ENCODE peak calls at places on chromosomes 1 and 21, in seven cellular contexts. One of them, this sample, is unnamed. For H3K27me3 and H3K9me3, the result is how much of the 10 kb centered on the place peaks cover.

GRCh38 chr1:226082959-226083302 is 20.4 kb downstream of the H3-3A start:
- DNase-seq in HCT116: no peak
- DNase-seq in prostate gland: peak
- DNase-seq in IMR-90: no peak
- DNase-seq in CD4-positive, alpha-beta T cell: no peak
- DNase-seq in right cardiac atrium: peak
- DNase-seq in aorta: peak
- DNase-seq in this sample: no peak

GRCh38 chr1:12450090-12450764 is 167.8 kb downstream of the DHRS3 start:
- DNase-seq in HCT116: no peak
- DNase-seq in prostate gland: no peak
- DNase-seq in IMR-90: no peak
- DNase-seq in CD4-positive, alpha-beta T cell: no peak
- DNase-seq in right cardiac atrium: no peak
- DNase-seq in aorta: no peak
- DNase-seq in this sample: no peak

GRCh38 chr1:200306954-200307754 is 102.7 kb downstream of the ZNF281 start:
- DNase-seq in HCT116: peak
- DNase-seq in prostate gland: no peak
- DNase-seq in IMR-90: peak
- DNase-seq in CD4-positive, alpha-beta T cell: no peak
- DNase-seq in right cardiac atrium: no peak
- DNase-seq in aorta: no peak
- DNase-seq in this sample: no peak

GRCh38 chr1:27341525-27342252 is at the start of gene SYTL1:
- DNase-seq in HCT116: peak
- DNase-seq in prostate gland: peak
- DNase-seq in IMR-90: peak
- DNase-seq in CD4-positive, alpha-beta T cell: peak
- DNase-seq in right cardiac atrium: peak
- DNase-seq in aorta: no peak
- DNase-seq in this sample: no peak

GRCh38 chr1:3597599-3597964 is 13.7 kb downstream of the MEGF6 start:
- DNase-seq in HCT116: no peak
- DNase-seq in prostate gland: no peak
- DNase-seq in IMR-90: no peak
- DNase-seq in CD4-positive, alpha-beta T cell: peak
- DNase-seq in right cardiac atrium: no peak
- DNase-seq in aorta: no peak
- DNase-seq in this sample: no peak

GRCh38 chr1:108057536-108057935 is 92.6 kb upstream of the VAV3 start:
- DNase-seq in HCT116: no peak
- DNase-seq in prostate gland: no peak
- DNase-seq in IMR-90: no peak
- DNase-seq in CD4-positive, alpha-beta T cell: no peak
- DNase-seq in right cardiac atrium: peak
- DNase-seq in aorta: peak
- DNase-seq in this sample: no peak

GRCh38 chr1:27161594-27161993 is 6.7 kb upstream of the SLC9A1 start:
- DNase-seq in HCT116: no peak
- DNase-seq in prostate gland: no peak
- DNase-seq in IMR-90: no peak
- DNase-seq in CD4-positive, alpha-beta T cell: no peak
- DNase-seq in right cardiac atrium: no peak
- DNase-seq in aorta: no peak
- DNase-seq in this sample: no peak

GRCh38 chr1:25711555-25712298 is 88.3 kb upstream of the SELENON start:
- DNase-seq in HCT116: no peak
- DNase-seq in prostate gland: no peak
- DNase-seq in IMR-90: peak
- DNase-seq in CD4-positive, alpha-beta T cell: peak
- DNase-seq in right cardiac atrium: peak
- DNase-seq in aorta: peak
- DNase-seq in this sample: no peak

GRCh38 chr1:8023995-8024313 is 2.2 kb downstream of the ERRFI1 start:
- DNase-seq in HCT116: no peak
- DNase-seq in prostate gland: no peak
- DNase-seq in IMR-90: no peak
- DNase-seq in CD4-positive, alpha-beta T cell: no peak
- DNase-seq in right cardiac atrium: no peak
- DNase-seq in aorta: no peak
- DNase-seq in this sample: no peak

GRCh38 chr21:15688809-15689208 is 41.0 kb upstream of the USP25 start:
- DNase-seq in HCT116: no peak
- DNase-seq in prostate gland: no peak
- DNase-seq in IMR-90: no peak
- DNase-seq in CD4-positive, alpha-beta T cell: no peak
- DNase-seq in right cardiac atrium: no peak
- DNase-seq in aorta: no peak
- DNase-seq in this sample: no peak

GRCh38 chr21:29430581-29430980 is 131.9 kb downstream of the BACH1 start:
- DNase-seq in HCT116: no peak
- DNase-seq in prostate gland: no peak
- DNase-seq in IMR-90: no peak
- DNase-seq in CD4-positive, alpha-beta T cell: no peak
- DNase-seq in right cardiac atrium: no peak
- DNase-seq in aorta: no peak
- DNase-seq in this sample: no peak

GRCh38 chr1:92291372-92291999 is 7.3 kb downstream of the GLMN start:
- DNase-seq in HCT116: peak
- DNase-seq in prostate gland: peak
- DNase-seq in IMR-90: peak
- DNase-seq in CD4-positive, alpha-beta T cell: no peak
- DNase-seq in right cardiac atrium: no peak
- DNase-seq in aorta: no peak
- DNase-seq in this sample: peak

GRCh38 chr1:107526524-107527198 is 385.8 kb downstream of the NTNG1 start:
- DNase-seq in HCT116: no peak
- DNase-seq in prostate gland: no peak
- DNase-seq in IMR-90: no peak
- DNase-seq in CD4-positive, alpha-beta T cell: no peak
- DNase-seq in right cardiac atrium: no peak
- DNase-seq in aorta: no peak
- DNase-seq in this sample: no peak

GRCh38 chr1:231949277-231950122 is 322.9 kb downstream of the DISC1 start:
- DNase-seq in HCT116: no peak
- DNase-seq in prostate gland: no peak
- DNase-seq in IMR-90: no peak
- DNase-seq in CD4-positive, alpha-beta T cell: no peak
- DNase-seq in right cardiac atrium: peak
- DNase-seq in aorta: peak
- DNase-seq in this sample: peak

GRCh38 chr1:165837838-165838364 is 10.5 kb downstream of the UCK2 start:
- DNase-seq in HCT116: no peak
- DNase-seq in prostate gland: no peak
- DNase-seq in IMR-90: peak
- DNase-seq in CD4-positive, alpha-beta T cell: no peak
- DNase-seq in right cardiac atrium: no peak
- DNase-seq in aorta: no peak
- DNase-seq in this sample: no peak

GRCh38 chr1:21292991-21293536 is 2.8 kb upstream of the ECE1 start:
- DNase-seq in HCT116: no peak
- DNase-seq in prostate gland: no peak
- DNase-seq in IMR-90: no peak
- DNase-seq in CD4-positive, alpha-beta T cell: peak
- DNase-seq in right cardiac atrium: no peak
- DNase-seq in aorta: no peak
- DNase-seq in this sample: no peak

GRCh38 chr1:13652238-13652637 is 47.8 kb upstream of the PRDM2 start:
- DNase-seq in HCT116: no peak
- DNase-seq in prostate gland: no peak
- DNase-seq in IMR-90: no peak
- DNase-seq in CD4-positive, alpha-beta T cell: no peak
- DNase-seq in right cardiac atrium: no peak
- DNase-seq in aorta: no peak
- DNase-seq in this sample: no peak

GRCh38 chr1:180027949-180028445 is 73.4 kb downstream of the CEP350 start:
- DNase-seq in HCT116: no peak
- DNase-seq in prostate gland: no peak
- DNase-seq in IMR-90: peak
- DNase-seq in CD4-positive, alpha-beta T cell: no peak
- DNase-seq in right cardiac atrium: no peak
- DNase-seq in aorta: no peak
- DNase-seq in this sample: no peak

GRCh38 chr1:68321084-68321685 is 88.9 kb upstream of the WLS start:
- DNase-seq in HCT116: no peak
- DNase-seq in prostate gland: peak
- DNase-seq in IMR-90: peak
- DNase-seq in CD4-positive, alpha-beta T cell: no peak
- DNase-seq in right cardiac atrium: peak
- DNase-seq in aorta: peak
- DNase-seq in this sample: no peak

GRCh38 chr1:145918992-145919939 is 749 bp upstream of the PEX11B start:
- DNase-seq in HCT116: peak
- DNase-seq in prostate gland: peak
- DNase-seq in IMR-90: peak
- DNase-seq in CD4-positive, alpha-beta T cell: no peak
- DNase-seq in right cardiac atrium: peak
- DNase-seq in aorta: peak
- DNase-seq in this sample: no peak

GRCh38 chr1:70866522-70867256 is 180.9 kb downstream of the PTGER3 start:
- DNase-seq in HCT116: no peak
- DNase-seq in prostate gland: no peak
- DNase-seq in IMR-90: no peak
- DNase-seq in CD4-positive, alpha-beta T cell: no peak
- DNase-seq in right cardiac atrium: no peak
- DNase-seq in aorta: no peak
- DNase-seq in this sample: no peak

GRCh38 chr1:93255222-93256079 is 74.9 kb downstream of the CCDC18 start:
- DNase-seq in HCT116: no peak
- DNase-seq in prostate gland: no peak
- DNase-seq in IMR-90: peak
- DNase-seq in CD4-positive, alpha-beta T cell: no peak
- DNase-seq in right cardiac atrium: no peak
- DNase-seq in aorta: no peak
- DNase-seq in this sample: no peak

GRCh38 chr21:34801519-34802132 is 132.8 kb downstream of the CLIC6 start:
- DNase-seq in HCT116: no peak
- DNase-seq in prostate gland: no peak
- DNase-seq in IMR-90: no peak
- DNase-seq in CD4-positive, alpha-beta T cell: no peak
- DNase-seq in right cardiac atrium: no peak
- DNase-seq in aorta: no peak
- DNase-seq in this sample: no peak

GRCh38 chr1:171898956-171899355 is 57.7 kb downstream of the DNM3 start:
- DNase-seq in HCT116: no peak
- DNase-seq in prostate gland: peak
- DNase-seq in IMR-90: no peak
- DNase-seq in CD4-positive, alpha-beta T cell: no peak
- DNase-seq in right cardiac atrium: no peak
- DNase-seq in aorta: no peak
- DNase-seq in this sample: no peak

GRCh38 chr1:239179001-239179400 is 207.4 kb upstream of the CHRM3 start:
- DNase-seq in HCT116: no peak
- DNase-seq in prostate gland: no peak
- DNase-seq in IMR-90: no peak
- DNase-seq in CD4-positive, alpha-beta T cell: no peak
- DNase-seq in right cardiac atrium: no peak
- DNase-seq in aorta: no peak
- DNase-seq in this sample: no peak

DNA sequence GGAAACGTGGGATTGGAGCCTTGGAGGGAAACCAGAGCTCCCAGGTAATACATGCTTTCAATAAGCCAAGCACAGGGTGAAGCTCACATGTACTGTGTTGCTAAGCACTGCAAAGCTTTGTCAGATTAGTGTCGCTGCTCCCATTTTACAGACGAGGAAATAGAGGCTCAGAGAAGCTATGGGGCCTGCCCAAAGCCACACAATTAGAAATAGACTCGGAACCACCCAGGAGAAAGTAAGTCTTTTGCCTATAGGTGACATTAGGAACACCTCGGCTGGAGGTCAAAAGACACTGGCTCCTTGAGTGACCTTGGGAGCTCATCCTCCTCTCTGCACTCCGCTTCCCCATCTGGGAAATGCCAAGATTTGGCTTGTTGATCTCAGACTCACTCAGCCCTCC is 175.6 kb upstream of the ZC3H12A start:
- DNase-seq in HCT116: no peak
- DNase-seq in prostate gland: no peak
- DNase-seq in IMR-90: no peak
- DNase-seq in CD4-positive, alpha-beta T cell: no peak
- DNase-seq in right cardiac atrium: no peak
- DNase-seq in aorta: no peak
- DNase-seq in this sample: no peak
- H3K27me3 ChIP-seq in HCT116: half or more
- H3K27me3 ChIP-seq in prostate gland: under half
- H3K27me3 ChIP-seq in IMR-90: under half
- H3K27me3 ChIP-seq in CD4-positive, alpha-beta T cell: under half
- H3K27me3 ChIP-seq in right cardiac atrium: under half
- H3K27me3 ChIP-seq in aorta: under half
- H3K27me3 ChIP-seq in this sample: under half

GRCh38 chr1:67236277-67236676 is 70.0 kb downstream of the IL23R start:
- DNase-seq in HCT116: no peak
- DNase-seq in prostate gland: no peak
- DNase-seq in IMR-90: no peak
- DNase-seq in CD4-positive, alpha-beta T cell: no peak
- DNase-seq in right cardiac atrium: no peak
- DNase-seq in aorta: no peak
- DNase-seq in this sample: no peak
- H3K9me3 ChIP-seq in HCT116: under half
- H3K9me3 ChIP-seq in prostate gland: under half
- H3K9me3 ChIP-seq in IMR-90: under half
- H3K9me3 ChIP-seq in CD4-positive, alpha-beta T cell: under half
- H3K9me3 ChIP-seq in right cardiac atrium: under half
- H3K9me3 ChIP-seq in aorta: under half
- H3K9me3 ChIP-seq in this sample: under half

GRCh38 chr1:2290171-2290578 is 62.1 kb downstream of the SKI start:
- DNase-seq in HCT116: no peak
- DNase-seq in prostate gland: no peak
- DNase-seq in IMR-90: no peak
- DNase-seq in CD4-positive, alpha-beta T cell: no peak
- DNase-seq in right cardiac atrium: no peak
- DNase-seq in aorta: no peak
- DNase-seq in this sample: no peak
- H3K27ac ChIP-seq in HCT116: no peak
- H3K27ac ChIP-seq in prostate gland: peak
- H3K27ac ChIP-seq in IMR-90: peak
- H3K27ac ChIP-seq in CD4-positive, alpha-beta T cell: peak
- H3K27ac ChIP-seq in right cardiac atrium: peak
- H3K27ac ChIP-seq in aorta: peak
- H3K27ac ChIP-seq in this sample: no peak

DNA sequence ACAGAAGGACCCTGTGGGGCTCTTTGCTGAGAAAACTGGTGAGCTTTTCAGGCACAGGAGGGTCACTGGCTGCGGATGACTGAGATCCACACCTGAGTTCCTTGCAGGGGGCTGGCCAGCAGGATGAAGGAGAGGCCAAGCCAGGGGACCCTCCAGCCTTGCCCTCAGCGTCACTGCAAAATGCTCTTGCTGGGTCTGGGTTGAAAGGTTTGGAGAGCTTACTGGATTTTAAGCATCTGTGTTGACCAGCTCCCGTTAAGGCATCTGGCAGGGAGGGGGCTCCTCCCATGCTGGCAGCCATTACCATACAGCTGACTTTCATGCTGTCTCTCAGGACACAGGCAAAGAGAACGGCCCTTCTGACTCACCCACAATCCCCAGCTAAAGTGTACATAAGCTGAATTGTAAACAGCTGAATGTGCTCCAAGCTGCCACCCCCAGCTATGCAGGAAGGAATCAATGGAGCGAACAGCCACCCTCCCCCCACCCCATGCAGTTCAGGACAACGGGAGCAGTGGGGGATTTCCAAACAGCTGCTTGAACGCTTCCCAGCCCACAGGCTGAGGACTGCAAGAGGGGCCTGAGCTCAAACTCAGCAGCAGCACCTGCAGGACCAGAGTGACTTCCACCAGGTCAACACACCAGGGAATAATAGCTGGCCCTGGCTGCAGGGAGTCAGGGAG is 21.3 kb upstream of the A3GALT2 start:
- DNase-seq in HCT116: no peak
- DNase-seq in prostate gland: peak
- DNase-seq in IMR-90: peak
- DNase-seq in CD4-positive, alpha-beta T cell: no peak
- DNase-seq in right cardiac atrium: peak
- DNase-seq in aorta: peak
- DNase-seq in this sample: no peak
- H3K27me3 ChIP-seq in HCT116: under half
- H3K27me3 ChIP-seq in prostate gland: under half
- H3K27me3 ChIP-seq in IMR-90: under half
- H3K27me3 ChIP-seq in CD4-positive, alpha-beta T cell: under half
- H3K27me3 ChIP-seq in right cardiac atrium: under half
- H3K27me3 ChIP-seq in aorta: under half
- H3K27me3 ChIP-seq in this sample: under half